ENCODE peak calls at places on chromosome 13, in five cellular contexts. One of them, this sample, is unnamed.

GRCh38 chr13:34772881-34773280 is 169.2 kb upstream of the NBEA start:
- DNase-seq in activated CD8-positive, alpha-beta memory T cell treated with anti-CD3 and anti-CD28 coated beads for 1 hour: no peak
- DNase-seq in SW 1271: no peak
- DNase-seq in stimulated activated CD8-positive, alpha-beta memory T cell treated with anti-CD3 and anti-CD28 coated beads, Interleukin-4, amount 100 ng/mL, for 1 hour: no peak
- DNase-seq in AG09319: no peak
- DNase-seq in this sample: no peak

GRCh38 chr13:113448545-113448884 is 4.8 kb downstream of the ADPRHL1 start:
- DNase-seq in AG09319: no peak
- DNase-seq in SW 1271: no peak
- DNase-seq in stimulated activated CD8-positive, alpha-beta memory T cell treated with anti-CD3 and anti-CD28 coated beads, Interleukin-4, amount 100 ng/mL, for 1 hour: no peak
- DNase-seq in activated CD8-positive, alpha-beta memory T cell treated with anti-CD3 and anti-CD28 coated beads for 1 hour: no peak
- DNase-seq in this sample: no peak

GRCh38 chr13:50810998-50811397 is 32.5 kb downstream of the DLEU7 start:
- DNase-seq in activated CD8-positive, alpha-beta memory T cell treated with anti-CD3 and anti-CD28 coated beads for 1 hour: no peak
- DNase-seq in stimulated activated CD8-positive, alpha-beta memory T cell treated with anti-CD3 and anti-CD28 coated beads, Interleukin-4, amount 100 ng/mL, for 1 hour: no peak
- DNase-seq in AG09319: no peak
- DNase-seq in SW 1271: no peak
- DNase-seq in this sample: no peak

GRCh38 chr13:104442541-104442940 is 1376.3 kb upstream of the SLC10A2 start:
- DNase-seq in stimulated activated CD8-positive, alpha-beta memory T cell treated with anti-CD3 and anti-CD28 coated beads, Interleukin-4, amount 100 ng/mL, for 1 hour: no peak
- DNase-seq in AG09319: no peak
- DNase-seq in SW 1271: no peak
- DNase-seq in activated CD8-positive, alpha-beta memory T cell treated with anti-CD3 and anti-CD28 coated beads for 1 hour: no peak
- DNase-seq in this sample: no peak

GRCh38 chr13:65555973-65556372 is 1674.2 kb downstream of the PCDH9 start:
- DNase-seq in SW 1271: no peak
- DNase-seq in AG09319: no peak
- DNase-seq in stimulated activated CD8-positive, alpha-beta memory T cell treated with anti-CD3 and anti-CD28 coated beads, Interleukin-4, amount 100 ng/mL, for 1 hour: no peak
- DNase-seq in activated CD8-positive, alpha-beta memory T cell treated with anti-CD3 and anti-CD28 coated beads for 1 hour: no peak
- DNase-seq in this sample: no peak

GRCh38 chr13:31476266-31476665 is 263.1 kb upstream of the RXFP2 start:
- DNase-seq in SW 1271: no peak
- DNase-seq in activated CD8-positive, alpha-beta memory T cell treated with anti-CD3 and anti-CD28 coated beads for 1 hour: no peak
- DNase-seq in stimulated activated CD8-positive, alpha-beta memory T cell treated with anti-CD3 and anti-CD28 coated beads, Interleukin-4, amount 100 ng/mL, for 1 hour: no peak
- DNase-seq in AG09319: peak
- DNase-seq in this sample: peak

GRCh38 chr13:48125794-48126228 is 30.9 kb upstream of the MED4 start:
- DNase-seq in AG09319: peak
- DNase-seq in stimulated activated CD8-positive, alpha-beta memory T cell treated with anti-CD3 and anti-CD28 coated beads, Interleukin-4, amount 100 ng/mL, for 1 hour: no peak
- DNase-seq in activated CD8-positive, alpha-beta memory T cell treated with anti-CD3 and anti-CD28 coated beads for 1 hour: no peak
- DNase-seq in SW 1271: no peak
- DNase-seq in this sample: no peak

GRCh38 chr13:30895773-30896172 is 10.3 kb upstream of the MEDAG start:
- DNase-seq in stimulated activated CD8-positive, alpha-beta memory T cell treated with anti-CD3 and anti-CD28 coated beads, Interleukin-4, amount 100 ng/mL, for 1 hour: no peak
- DNase-seq in SW 1271: peak
- DNase-seq in activated CD8-positive, alpha-beta memory T cell treated with anti-CD3 and anti-CD28 coated beads for 1 hour: no peak
- DNase-seq in AG09319: peak
- DNase-seq in this sample: peak

GRCh38 chr13:44575741-44576395 is at the start of gene TSC22D1:
- DNase-seq in stimulated activated CD8-positive, alpha-beta memory T cell treated with anti-CD3 and anti-CD28 coated beads, Interleukin-4, amount 100 ng/mL, for 1 hour: peak
- DNase-seq in activated CD8-positive, alpha-beta memory T cell treated with anti-CD3 and anti-CD28 coated beads for 1 hour: peak
- DNase-seq in SW 1271: peak
- DNase-seq in AG09319: no peak
- DNase-seq in this sample: no peak

GRCh38 chr13:33289966-33290365 is 4.4 kb upstream of the STARD13 start:
- DNase-seq in stimulated activated CD8-positive, alpha-beta memory T cell treated with anti-CD3 and anti-CD28 coated beads, Interleukin-4, amount 100 ng/mL, for 1 hour: no peak
- DNase-seq in activated CD8-positive, alpha-beta memory T cell treated with anti-CD3 and anti-CD28 coated beads for 1 hour: no peak
- DNase-seq in AG09319: no peak
- DNase-seq in SW 1271: no peak
- DNase-seq in this sample: no peak

GRCh38 chr13:107210216-107211010 is 642.5 kb upstream of the ARGLU1 start:
- DNase-seq in AG09319: no peak
- DNase-seq in SW 1271: no peak
- DNase-seq in activated CD8-positive, alpha-beta memory T cell treated with anti-CD3 and anti-CD28 coated beads for 1 hour: no peak
- DNase-seq in stimulated activated CD8-positive, alpha-beta memory T cell treated with anti-CD3 and anti-CD28 coated beads, Interleukin-4, amount 100 ng/mL, for 1 hour: no peak
- DNase-seq in this sample: no peak

GRCh38 chr13:51844862-51845573 is at the start of gene TMEM272:
- DNase-seq in activated CD8-positive, alpha-beta memory T cell treated with anti-CD3 and anti-CD28 coated beads for 1 hour: no peak
- DNase-seq in stimulated activated CD8-positive, alpha-beta memory T cell treated with anti-CD3 and anti-CD28 coated beads, Interleukin-4, amount 100 ng/mL, for 1 hour: peak
- DNase-seq in AG09319: no peak
- DNase-seq in SW 1271: peak
- DNase-seq in this sample: no peak

GRCh38 chr13:50485979-50486935 is 357.2 kb downstream of the DLEU7 start:
- DNase-seq in SW 1271: no peak
- DNase-seq in AG09319: no peak
- DNase-seq in stimulated activated CD8-positive, alpha-beta memory T cell treated with anti-CD3 and anti-CD28 coated beads, Interleukin-4, amount 100 ng/mL, for 1 hour: no peak
- DNase-seq in activated CD8-positive, alpha-beta memory T cell treated with anti-CD3 and anti-CD28 coated beads for 1 hour: no peak
- DNase-seq in this sample: no peak

GRCh38 chr13:111908981-111909380 is 158.0 kb upstream of the SOX1 start:
- DNase-seq in SW 1271: no peak
- DNase-seq in AG09319: no peak
- DNase-seq in stimulated activated CD8-positive, alpha-beta memory T cell treated with anti-CD3 and anti-CD28 coated beads, Interleukin-4, amount 100 ng/mL, for 1 hour: no peak
- DNase-seq in activated CD8-positive, alpha-beta memory T cell treated with anti-CD3 and anti-CD28 coated beads for 1 hour: no peak
- DNase-seq in this sample: no peak

GRCh38 chr13:25175026-25175425 is 2.9 kb upstream of the AMER2 start:
- DNase-seq in stimulated activated CD8-positive, alpha-beta memory T cell treated with anti-CD3 and anti-CD28 coated beads, Interleukin-4, amount 100 ng/mL, for 1 hour: no peak
- DNase-seq in activated CD8-positive, alpha-beta memory T cell treated with anti-CD3 and anti-CD28 coated beads for 1 hour: no peak
- DNase-seq in SW 1271: no peak
- DNase-seq in AG09319: no peak
- DNase-seq in this sample: no peak

GRCh38 chr13:94121686-94122085 is 357.8 kb downstream of the DCT start:
- DNase-seq in activated CD8-positive, alpha-beta memory T cell treated with anti-CD3 and anti-CD28 coated beads for 1 hour: no peak
- DNase-seq in SW 1271: no peak
- DNase-seq in stimulated activated CD8-positive, alpha-beta memory T cell treated with anti-CD3 and anti-CD28 coated beads, Interleukin-4, amount 100 ng/mL, for 1 hour: no peak
- DNase-seq in AG09319: peak
- DNase-seq in this sample: no peak

GRCh38 chr13:23953860-23954512 is 56.7 kb upstream of the C1QTNF9B start:
- DNase-seq in AG09319: no peak
- DNase-seq in activated CD8-positive, alpha-beta memory T cell treated with anti-CD3 and anti-CD28 coated beads for 1 hour: no peak
- DNase-seq in SW 1271: no peak
- DNase-seq in stimulated activated CD8-positive, alpha-beta memory T cell treated with anti-CD3 and anti-CD28 coated beads, Interleukin-4, amount 100 ng/mL, for 1 hour: no peak
- DNase-seq in this sample: no peak

GRCh38 chr13:74554581-74555290 is 420.5 kb upstream of the KLF12 start:
- DNase-seq in AG09319: no peak
- DNase-seq in stimulated activated CD8-positive, alpha-beta memory T cell treated with anti-CD3 and anti-CD28 coated beads, Interleukin-4, amount 100 ng/mL, for 1 hour: no peak
- DNase-seq in SW 1271: no peak
- DNase-seq in activated CD8-positive, alpha-beta memory T cell treated with anti-CD3 and anti-CD28 coated beads for 1 hour: no peak
- DNase-seq in this sample: no peak

GRCh38 chr13:51065372-51066090 is 45.5 kb downstream of the C13orf42 start:
- DNase-seq in activated CD8-positive, alpha-beta memory T cell treated with anti-CD3 and anti-CD28 coated beads for 1 hour: no peak
- DNase-seq in SW 1271: no peak
- DNase-seq in stimulated activated CD8-positive, alpha-beta memory T cell treated with anti-CD3 and anti-CD28 coated beads, Interleukin-4, amount 100 ng/mL, for 1 hour: no peak
- DNase-seq in AG09319: no peak
- DNase-seq in this sample: no peak

GRCh38 chr13:57638147-57638890 is 6.8 kb downstream of the PCDH17 start:
- DNase-seq in SW 1271: no peak
- DNase-seq in activated CD8-positive, alpha-beta memory T cell treated with anti-CD3 and anti-CD28 coated beads for 1 hour: no peak
- DNase-seq in stimulated activated CD8-positive, alpha-beta memory T cell treated with anti-CD3 and anti-CD28 coated beads, Interleukin-4, amount 100 ng/mL, for 1 hour: no peak
- DNase-seq in AG09319: no peak
- DNase-seq in this sample: no peak

GRCh38 chr13:103731959-103732358 is 665.7 kb upstream of the SLC10A2 start:
- DNase-seq in SW 1271: no peak
- DNase-seq in activated CD8-positive, alpha-beta memory T cell treated with anti-CD3 and anti-CD28 coated beads for 1 hour: no peak
- DNase-seq in stimulated activated CD8-positive, alpha-beta memory T cell treated with anti-CD3 and anti-CD28 coated beads, Interleukin-4, amount 100 ng/mL, for 1 hour: no peak
- DNase-seq in AG09319: no peak
- DNase-seq in this sample: no peak

GRCh38 chr13:27775943-27776342 is 16.3 kb upstream of the GSX1 start:
- DNase-seq in AG09319: no peak
- DNase-seq in SW 1271: no peak
- DNase-seq in stimulated activated CD8-positive, alpha-beta memory T cell treated with anti-CD3 and anti-CD28 coated beads, Interleukin-4, amount 100 ng/mL, for 1 hour: no peak
- DNase-seq in activated CD8-positive, alpha-beta memory T cell treated with anti-CD3 and anti-CD28 coated beads for 1 hour: no peak
- DNase-seq in this sample: no peak

GRCh38 chr13:97810152-97810551 is 143.3 kb upstream of the IPO5 start:
- DNase-seq in AG09319: no peak
- DNase-seq in stimulated activated CD8-positive, alpha-beta memory T cell treated with anti-CD3 and anti-CD28 coated beads, Interleukin-4, amount 100 ng/mL, for 1 hour: no peak
- DNase-seq in activated CD8-positive, alpha-beta memory T cell treated with anti-CD3 and anti-CD28 coated beads for 1 hour: no peak
- DNase-seq in SW 1271: peak
- DNase-seq in this sample: no peak

GRCh38 chr13:23915308-23915707 is 18.0 kb upstream of the C1QTNF9B start:
- DNase-seq in stimulated activated CD8-positive, alpha-beta memory T cell treated with anti-CD3 and anti-CD28 coated beads, Interleukin-4, amount 100 ng/mL, for 1 hour: no peak
- DNase-seq in AG09319: no peak
- DNase-seq in SW 1271: peak
- DNase-seq in activated CD8-positive, alpha-beta memory T cell treated with anti-CD3 and anti-CD28 coated beads for 1 hour: no peak
- DNase-seq in this sample: no peak

GRCh38 chr13:102901615-102902305 is 55.9 kb downstream of the ERCC5 start:
- DNase-seq in stimulated activated CD8-positive, alpha-beta memory T cell treated with anti-CD3 and anti-CD28 coated beads, Interleukin-4, amount 100 ng/mL, for 1 hour: no peak
- DNase-seq in SW 1271: no peak
- DNase-seq in activated CD8-positive, alpha-beta memory T cell treated with anti-CD3 and anti-CD28 coated beads for 1 hour: no peak
- DNase-seq in AG09319: no peak
- DNase-seq in this sample: no peak

GRCh38 chr13:113307491-113307890 is 10.5 kb downstream of the LAMP1 start:
- DNase-seq in activated CD8-positive, alpha-beta memory T cell treated with anti-CD3 and anti-CD28 coated beads for 1 hour: no peak
- DNase-seq in stimulated activated CD8-positive, alpha-beta memory T cell treated with anti-CD3 and anti-CD28 coated beads, Interleukin-4, amount 100 ng/mL, for 1 hour: no peak
- DNase-seq in SW 1271: no peak
- DNase-seq in AG09319: no peak
- DNase-seq in this sample: no peak

GRCh38 chr13:44403720-44404063 is 30.1 kb downstream of the SERP2 start:
- DNase-seq in activated CD8-positive, alpha-beta memory T cell treated with anti-CD3 and anti-CD28 coated beads for 1 hour: no peak
- DNase-seq in stimulated activated CD8-positive, alpha-beta memory T cell treated with anti-CD3 and anti-CD28 coated beads, Interleukin-4, amount 100 ng/mL, for 1 hour: no peak
- DNase-seq in SW 1271: no peak
- DNase-seq in AG09319: no peak
- DNase-seq in this sample: no peak

GRCh38 chr13:76723551-76724232 is 162.5 kb downstream of the KCTD12 start:
- DNase-seq in SW 1271: peak
- DNase-seq in AG09319: peak
- DNase-seq in stimulated activated CD8-positive, alpha-beta memory T cell treated with anti-CD3 and anti-CD28 coated beads, Interleukin-4, amount 100 ng/mL, for 1 hour: no peak
- DNase-seq in activated CD8-positive, alpha-beta memory T cell treated with anti-CD3 and anti-CD28 coated beads for 1 hour: no peak
- DNase-seq in this sample: peak

GRCh38 chr13:74067818-74068217 is 66.4 kb downstream of the KLF12 start:
- DNase-seq in AG09319: no peak
- DNase-seq in stimulated activated CD8-positive, alpha-beta memory T cell treated with anti-CD3 and anti-CD28 coated beads, Interleukin-4, amount 100 ng/mL, for 1 hour: no peak
- DNase-seq in SW 1271: no peak
- DNase-seq in activated CD8-positive, alpha-beta memory T cell treated with anti-CD3 and anti-CD28 coated beads for 1 hour: no peak
- DNase-seq in this sample: no peak

GRCh38 chr13:51797664-51798488 is 6.1 kb downstream of the DHRS12 start:
- DNase-seq in stimulated activated CD8-positive, alpha-beta memory T cell treated with anti-CD3 and anti-CD28 coated beads, Interleukin-4, amount 100 ng/mL, for 1 hour: peak
- DNase-seq in activated CD8-positive, alpha-beta memory T cell treated with anti-CD3 and anti-CD28 coated beads for 1 hour: peak
- DNase-seq in SW 1271: peak
- DNase-seq in AG09319: no peak
- DNase-seq in this sample: no peak

GRCh38 chr13:21557995-21558394 is 46.0 kb downstream of the MICU2 start:
- DNase-seq in AG09319: no peak
- DNase-seq in stimulated activated CD8-positive, alpha-beta memory T cell treated with anti-CD3 and anti-CD28 coated beads, Interleukin-4, amount 100 ng/mL, for 1 hour: no peak
- DNase-seq in activated CD8-positive, alpha-beta memory T cell treated with anti-CD3 and anti-CD28 coated beads for 1 hour: no peak
- DNase-seq in SW 1271: peak
- DNase-seq in this sample: no peak

GRCh38 chr13:49353908-49354307 is 90.0 kb downstream of the CAB39L start:
- DNase-seq in AG09319: no peak
- DNase-seq in stimulated activated CD8-positive, alpha-beta memory T cell treated with anti-CD3 and anti-CD28 coated beads, Interleukin-4, amount 100 ng/mL, for 1 hour: no peak
- DNase-seq in SW 1271: no peak
- DNase-seq in activated CD8-positive, alpha-beta memory T cell treated with anti-CD3 and anti-CD28 coated beads for 1 hour: no peak
- DNase-seq in this sample: no peak

GRCh38 chr13:48156466-48156865 is 61.6 kb upstream of the MED4 start:
- DNase-seq in activated CD8-positive, alpha-beta memory T cell treated with anti-CD3 and anti-CD28 coated beads for 1 hour: peak
- DNase-seq in stimulated activated CD8-positive, alpha-beta memory T cell treated with anti-CD3 and anti-CD28 coated beads, Interleukin-4, amount 100 ng/mL, for 1 hour: peak
- DNase-seq in SW 1271: no peak
- DNase-seq in AG09319: no peak
- DNase-seq in this sample: no peak

GRCh38 chr13:94061316-94061715 is 418.2 kb downstream of the DCT start:
- DNase-seq in activated CD8-positive, alpha-beta memory T cell treated with anti-CD3 and anti-CD28 coated beads for 1 hour: no peak
- DNase-seq in stimulated activated CD8-positive, alpha-beta memory T cell treated with anti-CD3 and anti-CD28 coated beads, Interleukin-4, amount 100 ng/mL, for 1 hour: no peak
- DNase-seq in SW 1271: no peak
- DNase-seq in AG09319: peak
- DNase-seq in this sample: no peak

GRCh38 chr13:19586904-19587634 is 25.7 kb upstream of the TPTE2 start:
- DNase-seq in stimulated activated CD8-positive, alpha-beta memory T cell treated with anti-CD3 and anti-CD28 coated beads, Interleukin-4, amount 100 ng/mL, for 1 hour: peak
- DNase-seq in AG09319: no peak
- DNase-seq in SW 1271: no peak
- DNase-seq in activated CD8-positive, alpha-beta memory T cell treated with anti-CD3 and anti-CD28 coated beads for 1 hour: no peak
- DNase-seq in this sample: no peak

GRCh38 chr13:105773887-105774538 is 761.4 kb downstream of the EFNB2 start:
- DNase-seq in stimulated activated CD8-positive, alpha-beta memory T cell treated with anti-CD3 and anti-CD28 coated beads, Interleukin-4, amount 100 ng/mL, for 1 hour: no peak
- DNase-seq in activated CD8-positive, alpha-beta memory T cell treated with anti-CD3 and anti-CD28 coated beads for 1 hour: no peak
- DNase-seq in SW 1271: no peak
- DNase-seq in AG09319: no peak
- DNase-seq in this sample: peak

GRCh38 chr13:100789481-100789880 is 114.9 kb upstream of the TMTC4 start:
- DNase-seq in SW 1271: no peak
- DNase-seq in AG09319: no peak
- DNase-seq in activated CD8-positive, alpha-beta memory T cell treated with anti-CD3 and anti-CD28 coated beads for 1 hour: no peak
- DNase-seq in stimulated activated CD8-positive, alpha-beta memory T cell treated with anti-CD3 and anti-CD28 coated beads, Interleukin-4, amount 100 ng/mL, for 1 hour: no peak
- DNase-seq in this sample: no peak

GRCh38 chr13:72390909-72391308 is 336.5 kb downstream of the MZT1 start:
- DNase-seq in stimulated activated CD8-positive, alpha-beta memory T cell treated with anti-CD3 and anti-CD28 coated beads, Interleukin-4, amount 100 ng/mL, for 1 hour: no peak
- DNase-seq in activated CD8-positive, alpha-beta memory T cell treated with anti-CD3 and anti-CD28 coated beads for 1 hour: no peak
- DNase-seq in SW 1271: no peak
- DNase-seq in AG09319: no peak
- DNase-seq in this sample: peak

This sample was measured in retinal pigment epithelial cell.